ENCODE peak calls at places on chromosome 21, in four cellular contexts. M is NCI-H1105 treated with DMSO at 0.1 percent for 48 hours, V is heart left ventricle, T is thyroid gland. E is an unnamed sample.
A peak's percentile ranks its signal among the peaks of the same experiment; 100 is the strongest.

GRCh38 chr21:35575280-35575915 is 484.9 kb downstream of the SETD4 start:
- DNase-seq in V (no peak), M (no peak), T (no peak), E (no peak)

GRCh38 chr21:26572668-26573381 is at the start of gene CYYR1:
- DNase-seq in T (peak; percentile 2), V (peak; percentile 29), M (no peak), E (no peak)

GRCh38 chr21:17668479-17668878 is 55.8 kb upstream of the BTG3 start:
- DNase-seq in V (no peak), M (no peak), T (no peak), E (no peak)

GRCh38 chr21:16541366-16541765 is 811.6 kb downstream of the USP25 start:
- DNase-seq in T (no peak), M (no peak), V (no peak), E (no peak)

GRCh38 chr21:23534833-23535232 is 2072.4 kb downstream of the MRPL39 start:
- DNase-seq in M (no peak), T (no peak), V (no peak), E (no peak)

GRCh38 chr21:31802331-31802730 is 70.4 kb upstream of the SCAF4 start:
- DNase-seq in T (no peak), M (no peak), V (no peak), E (no peak)

GRCh38 chr21:26227146-26227545 is 56.6 kb upstream of the APP start:
- DNase-seq in T (no peak), M (no peak), V (no peak), E (no peak)

GRCh38 chr21:21997390-21998333 is 999.5 kb downstream of the NCAM2 start:
- DNase-seq in T (no peak), M (no peak), V (no peak), E (no peak)

GRCh38 chr21:20647603-20648002 is 350.6 kb upstream of the NCAM2 start:
- DNase-seq in V (no peak), M (no peak), T (no peak), E (peak; percentile 38)

GRCh38 chr21:34355570-34355969 is 8.2 kb upstream of the KCNE2 start:
- DNase-seq in M (no peak), V (no peak), T (no peak), E (no peak)

GRCh38 chr21:14215971-14216621 is at the start of gene RBM11:
- DNase-seq in T (peak; percentile 86), V (peak; percentile 53), M (peak; percentile 86), E (peak; percentile 4)

GRCh38 chr21:20661745-20662470 is 336.3 kb upstream of the NCAM2 start:
- DNase-seq in T (no peak), V (no peak), M (peak; percentile 83), E (no peak)

GRCh38 chr21:42527489-42528158 is 14.0 kb downstream of the SLC37A1 start:
- DNase-seq in V (no peak), T (no peak), M (no peak), E (no peak)

GRCh38 chr21:41861255-41861654 is 17.9 kb downstream of the PRDM15 start:
- DNase-seq in M (no peak), V (no peak), T (no peak), E (no peak)

GRCh38 chr21:45105906-45106485 is 31.6 kb downstream of the ADARB1 start:
- DNase-seq in M (no peak), T (no peak), V (no peak), E (no peak)

GRCh38 chr21:42171091-42172053 is 47.6 kb upstream of the ABCG1 start:
- DNase-seq in V (peak; percentile 81), M (peak; percentile 6), T (peak; percentile 29), E (no peak)

GRCh38 chr21:44012474-44013379 is 618 bp downstream of the TRAPPC10 start:
- DNase-seq in V (peak; percentile 68), T (peak; percentile 62), M (peak; percentile 51), E (no peak)

GRCh38 chr21:32137266-32137665 is 141.6 kb downstream of the MIS18A start:
- DNase-seq in M (no peak), V (no peak), T (no peak), E (no peak)

GRCh38 chr21:35738342-35738961 is 321.9 kb downstream of the SETD4 start:
- DNase-seq in T (peak; percentile 83), M (peak; percentile 48), V (peak; percentile 45), E (peak; percentile 10)

GRCh38 chr21:17488620-17489019 is 24.2 kb upstream of the CXADR start:
- DNase-seq in M (no peak), T (no peak), V (no peak), E (no peak)

GRCh38 chr21:22201142-22201541 is 1202.9 kb downstream of the NCAM2 start:
- DNase-seq in M (no peak), T (no peak), V (no peak), E (no peak)

GRCh38 chr21:27722095-27722494 is 755.2 kb upstream of the ADAMTS5 start:
- DNase-seq in V (no peak), T (no peak), M (no peak), E (no peak)

GRCh38 chr21:42653492-42654061 is at the start of gene PDE9A:
- DNase-seq in V (no peak), T (peak; percentile 63), M (peak; percentile 35), E (no peak)

GRCh38 chr21:26842300-26842699 is 2.9 kb downstream of the ADAMTS1 start:
- DNase-seq in V (no peak), M (no peak), T (peak; percentile 6), E (no peak)

GRCh38 chr21:39142972-39143371 is 40.3 kb downstream of the PSMG1 start:
- DNase-seq in V (no peak), T (no peak), M (no peak), E (no peak)

GRCh38 chr21:42496839-42497202 is 797 bp upstream of the RSPH1 start:
- DNase-seq in V (no peak), M (peak; percentile 26), T (peak; percentile 38), E (no peak)

GRCh38 chr21:38306407-38306806 is 49.6 kb downstream of the KCNJ15 start:
- DNase-seq in M (no peak), V (no peak), T (no peak), E (peak; percentile 56)

GRCh38 chr21:43848771-43849170 is 16.3 kb upstream of the AGPAT3 start:
- DNase-seq in T (no peak), M (no peak), V (no peak), E (no peak)

GRCh38 chr21:24895885-24896734 is 711.2 kb downstream of the MRPL39 start:
- DNase-seq in T (no peak), M (peak; percentile 83), V (no peak), E (no peak)

GRCh38 chr21:15839026-15839425 is 109.2 kb downstream of the USP25 start:
- DNase-seq in M (no peak), V (no peak), T (no peak), E (no peak)

GRCh38 chr21:7917729-7918128 is 2603.7 kb upstream of the TPTE start:
- DNase-seq in M (no peak), T (no peak), V (no peak), E (no peak)

GRCh38 chr21:41507521-41508414 is at the start of gene TMPRSS2:
- DNase-seq in T (peak; percentile 82), V (no peak), M (no peak), E (no peak)

GRCh38 chr21:15444118-15444960 is 285.4 kb upstream of the USP25 start:
- DNase-seq in V (no peak), M (no peak), T (no peak), E (no peak)